ENCODE peak calls at places on chromosomes 7 and 10, in ten cellular contexts. One of them, this sample, is unnamed.

GRCh38 chr10:104067525-104067924 is 18.2 kb downstream of the COL17A1 start:
- DNase-seq in uterus: no peak
- DNase-seq in GM12865: no peak
- DNase-seq in GM13977: no peak
- DNase-seq in CD4-positive, alpha-beta T cell: no peak
- DNase-seq in GM10248: no peak
- DNase-seq in choroid plexus epithelial cell: no peak
- DNase-seq in AG10803: no peak
- DNase-seq in Peyer's patch: no peak
- DNase-seq in astrocyte of the cerebellum: no peak
- DNase-seq in this sample: no peak

GRCh38 chr7:131226116-131226562 is 101.5 kb upstream of the MKLN1 start:
- DNase-seq in uterus: no peak
- DNase-seq in astrocyte of the cerebellum: no peak
- DNase-seq in CD4-positive, alpha-beta T cell: no peak
- DNase-seq in GM12865: no peak
- DNase-seq in GM10248: peak; percentile 35
- DNase-seq in Peyer's patch: no peak
- DNase-seq in GM13977: no peak
- DNase-seq in choroid plexus epithelial cell: peak; percentile 34
- DNase-seq in AG10803: peak; percentile 67
- DNase-seq in this sample: no peak

GRCh38 chr7:30812676-30813075 is 41.5 kb downstream of the MINDY4 start:
- DNase-seq in GM10248: no peak
- DNase-seq in Peyer's patch: no peak
- DNase-seq in CD4-positive, alpha-beta T cell: no peak
- DNase-seq in GM12865: no peak
- DNase-seq in GM13977: no peak
- DNase-seq in choroid plexus epithelial cell: no peak
- DNase-seq in astrocyte of the cerebellum: no peak
- DNase-seq in uterus: no peak
- DNase-seq in AG10803: no peak
- DNase-seq in this sample: no peak

GRCh38 chr10:67827811-67828210 is 10.2 kb downstream of the DNAJC12 start:
- DNase-seq in AG10803: no peak
- DNase-seq in CD4-positive, alpha-beta T cell: no peak
- DNase-seq in Peyer's patch: no peak
- DNase-seq in GM12865: no peak
- DNase-seq in choroid plexus epithelial cell: no peak
- DNase-seq in GM10248: no peak
- DNase-seq in GM13977: no peak
- DNase-seq in uterus: no peak
- DNase-seq in astrocyte of the cerebellum: no peak
- DNase-seq in this sample: no peak

GRCh38 chr10:3805227-3805790 is 20.3 kb upstream of the KLF6 start:
- DNase-seq in uterus: no peak
- DNase-seq in GM12865: peak; percentile 67
- DNase-seq in GM10248: peak; percentile 57
- DNase-seq in AG10803: peak; percentile 97
- DNase-seq in CD4-positive, alpha-beta T cell: no peak
- DNase-seq in Peyer's patch: no peak
- DNase-seq in choroid plexus epithelial cell: peak; percentile 88
- DNase-seq in GM13977: peak; percentile 48
- DNase-seq in astrocyte of the cerebellum: no peak
- DNase-seq in this sample: no peak

GRCh38 chr7:43647314-43647691 is 64.4 kb downstream of the STK17A start:
- DNase-seq in GM13977: no peak
- DNase-seq in AG10803: peak; percentile 82
- DNase-seq in astrocyte of the cerebellum: peak; percentile 81
- DNase-seq in GM10248: no peak
- DNase-seq in Peyer's patch: no peak
- DNase-seq in choroid plexus epithelial cell: peak; percentile 94
- DNase-seq in uterus: peak; percentile 38
- DNase-seq in GM12865: no peak
- DNase-seq in CD4-positive, alpha-beta T cell: no peak
- DNase-seq in this sample: no peak

GRCh38 chr10:55629792-55630490 is 731.1 kb downstream of the ZWINT start:
- DNase-seq in Peyer's patch: no peak
- DNase-seq in choroid plexus epithelial cell: peak; percentile 48
- DNase-seq in GM12865: no peak
- DNase-seq in astrocyte of the cerebellum: peak; percentile 65
- DNase-seq in GM10248: peak; percentile 23
- DNase-seq in AG10803: peak; percentile 21
- DNase-seq in CD4-positive, alpha-beta T cell: no peak
- DNase-seq in uterus: no peak
- DNase-seq in GM13977: peak; percentile 46
- DNase-seq in this sample: peak; percentile 40

GRCh38 chr10:122494833-122495232 is 33.5 kb downstream of the HTRA1 start:
- DNase-seq in choroid plexus epithelial cell: peak; percentile 83
- DNase-seq in astrocyte of the cerebellum: no peak
- DNase-seq in AG10803: peak; percentile 80
- DNase-seq in GM13977: no peak
- DNase-seq in GM12865: no peak
- DNase-seq in CD4-positive, alpha-beta T cell: no peak
- DNase-seq in Peyer's patch: peak; percentile 43
- DNase-seq in uterus: peak; percentile 46
- DNase-seq in GM10248: no peak
- DNase-seq in this sample: no peak

GRCh38 chr7:108581655-108582491 is 12.2 kb downstream of the DNAJB9 start:
- DNase-seq in CD4-positive, alpha-beta T cell: no peak
- DNase-seq in choroid plexus epithelial cell: peak; percentile 52
- DNase-seq in GM10248: no peak
- DNase-seq in Peyer's patch: no peak
- DNase-seq in uterus: no peak
- DNase-seq in astrocyte of the cerebellum: peak; percentile 12
- DNase-seq in GM13977: no peak
- DNase-seq in GM12865: no peak
- DNase-seq in AG10803: peak; percentile 37
- DNase-seq in this sample: no peak

GRCh38 chr10:122487231-122487765 is 25.9 kb downstream of the HTRA1 start:
- DNase-seq in GM10248: no peak
- DNase-seq in GM12865: no peak
- DNase-seq in GM13977: no peak
- DNase-seq in astrocyte of the cerebellum: no peak
- DNase-seq in choroid plexus epithelial cell: peak; percentile 55
- DNase-seq in AG10803: no peak
- DNase-seq in Peyer's patch: no peak
- DNase-seq in uterus: no peak
- DNase-seq in CD4-positive, alpha-beta T cell: no peak
- DNase-seq in this sample: no peak

GRCh38 chr7:150322833-150323681 is at the start of the genes ACTR3C and LRRC61:
- DNase-seq in GM12865: peak; percentile 93
- DNase-seq in AG10803: no peak
- DNase-seq in GM10248: peak; percentile 82
- DNase-seq in astrocyte of the cerebellum: no peak
- DNase-seq in CD4-positive, alpha-beta T cell: peak; percentile 58
- DNase-seq in GM13977: peak; percentile 84
- DNase-seq in Peyer's patch: peak; percentile 81
- DNase-seq in choroid plexus epithelial cell: peak; percentile 15
- DNase-seq in uterus: peak; percentile 44
- DNase-seq in this sample: no peak

GRCh38 chr7:73451780-73452398 is 18.3 kb downstream of the FZD9 start:
- DNase-seq in Peyer's patch: no peak
- DNase-seq in astrocyte of the cerebellum: peak; percentile 46
- DNase-seq in GM13977: peak; percentile 68
- DNase-seq in GM10248: peak; percentile 66
- DNase-seq in AG10803: peak; percentile 59
- DNase-seq in CD4-positive, alpha-beta T cell: no peak
- DNase-seq in uterus: no peak
- DNase-seq in choroid plexus epithelial cell: peak; percentile 85
- DNase-seq in GM12865: peak; percentile 69
- DNase-seq in this sample: no peak

GRCh38 chr10:120217736-120218135 is 239.3 kb upstream of the PLPP4 start:
- DNase-seq in uterus: no peak
- DNase-seq in CD4-positive, alpha-beta T cell: no peak
- DNase-seq in AG10803: no peak
- DNase-seq in GM13977: no peak
- DNase-seq in GM10248: no peak
- DNase-seq in astrocyte of the cerebellum: no peak
- DNase-seq in GM12865: no peak
- DNase-seq in choroid plexus epithelial cell: no peak
- DNase-seq in Peyer's patch: no peak
- DNase-seq in this sample: no peak

GRCh38 chr10:91864744-91865143 is 44.5 kb downstream of the FGFBP3 start:
- DNase-seq in uterus: no peak
- DNase-seq in CD4-positive, alpha-beta T cell: no peak
- DNase-seq in GM10248: no peak
- DNase-seq in Peyer's patch: no peak
- DNase-seq in GM12865: no peak
- DNase-seq in GM13977: no peak
- DNase-seq in astrocyte of the cerebellum: no peak
- DNase-seq in AG10803: no peak
- DNase-seq in choroid plexus epithelial cell: no peak
- DNase-seq in this sample: no peak

GRCh38 chr7:6448943-6449543 is 1.3 kb upstream of the DAGLB start:
- DNase-seq in Peyer's patch: peak; percentile 53
- DNase-seq in uterus: no peak
- DNase-seq in CD4-positive, alpha-beta T cell: no peak
- DNase-seq in choroid plexus epithelial cell: no peak
- DNase-seq in GM13977: no peak
- DNase-seq in AG10803: no peak
- DNase-seq in GM12865: no peak
- DNase-seq in astrocyte of the cerebellum: no peak
- DNase-seq in GM10248: no peak
- DNase-seq in this sample: no peak

GRCh38 chr10:33263453-33263852 is 71.0 kb downstream of the NRP1 start:
- DNase-seq in choroid plexus epithelial cell: peak; percentile 71
- DNase-seq in Peyer's patch: no peak
- DNase-seq in uterus: no peak
- DNase-seq in GM13977: no peak
- DNase-seq in GM10248: no peak
- DNase-seq in astrocyte of the cerebellum: no peak
- DNase-seq in AG10803: peak; percentile 57
- DNase-seq in CD4-positive, alpha-beta T cell: no peak
- DNase-seq in GM12865: no peak
- DNase-seq in this sample: no peak

GRCh38 chr10:17273403-17273802 is 45.4 kb downstream of the VIM start:
- DNase-seq in CD4-positive, alpha-beta T cell: no peak
- DNase-seq in astrocyte of the cerebellum: no peak
- DNase-seq in GM10248: no peak
- DNase-seq in AG10803: peak; percentile 38
- DNase-seq in GM13977: no peak
- DNase-seq in uterus: no peak
- DNase-seq in Peyer's patch: no peak
- DNase-seq in choroid plexus epithelial cell: peak; percentile 65
- DNase-seq in GM12865: no peak
- DNase-seq in this sample: no peak

GRCh38 chr7:17769918-17770317 is 170.4 kb downstream of the SNX13 start:
- DNase-seq in Peyer's patch: no peak
- DNase-seq in GM12865: peak; percentile 81
- DNase-seq in GM13977: peak; percentile 39
- DNase-seq in uterus: peak; percentile 38
- DNase-seq in AG10803: peak; percentile 70
- DNase-seq in GM10248: peak; percentile 45
- DNase-seq in CD4-positive, alpha-beta T cell: peak; percentile 6
- DNase-seq in choroid plexus epithelial cell: peak; percentile 88
- DNase-seq in astrocyte of the cerebellum: peak; percentile 66
- DNase-seq in this sample: peak; percentile 58
- TF ChIP-seq CTCF in Peyer's patch: peak; percentile 57
- TF ChIP-seq CTCF in GM12865: peak; percentile 68
- TF ChIP-seq CTCF in GM13977: peak; percentile 90
- TF ChIP-seq CTCF in uterus: peak; percentile 48
- TF ChIP-seq CTCF in AG10803: peak; percentile 90
- TF ChIP-seq CTCF in GM10248: peak; percentile 86
- TF ChIP-seq CTCF in CD4-positive, alpha-beta T cell: peak; percentile 67
- TF ChIP-seq CTCF in choroid plexus epithelial cell: peak; percentile 91
- TF ChIP-seq CTCF in astrocyte of the cerebellum: peak; percentile 88
- TF ChIP-seq CTCF in this sample: peak; percentile 43

DNA sequence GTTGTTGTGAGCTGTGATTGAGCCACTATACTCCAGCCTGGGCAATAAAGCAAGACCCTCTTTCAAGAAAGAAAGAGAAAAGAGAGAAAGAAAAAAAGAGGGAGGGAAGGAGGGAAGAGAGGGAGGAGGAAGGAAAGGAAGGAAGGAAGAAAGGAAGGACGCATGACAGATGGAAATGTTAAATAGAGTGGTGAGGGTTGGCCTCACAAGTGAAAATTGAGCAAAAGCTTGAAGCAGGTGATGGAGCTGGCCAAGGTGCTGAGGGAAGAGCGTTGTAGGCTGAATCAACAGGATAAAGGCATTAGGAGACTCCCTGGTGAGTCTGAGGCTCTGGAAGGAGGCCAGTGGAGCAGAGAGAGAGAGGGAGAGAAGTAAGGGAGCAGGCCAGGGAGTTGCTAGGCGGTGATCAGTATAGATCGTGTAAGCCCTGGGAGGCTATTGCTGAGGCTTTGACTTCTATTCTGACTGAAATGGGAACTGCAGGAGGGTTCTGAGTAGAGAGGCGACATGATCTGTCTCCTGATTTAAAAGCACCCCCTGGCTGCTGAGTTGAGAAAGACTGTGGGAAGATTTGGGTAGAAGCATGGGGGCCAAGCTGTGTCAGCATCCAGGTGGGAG is 26.5 kb upstream of the TMEM248 start:
- DNase-seq in GM13977: no peak
- DNase-seq in choroid plexus epithelial cell: peak; percentile 79
- DNase-seq in CD4-positive, alpha-beta T cell: no peak
- DNase-seq in astrocyte of the cerebellum: peak; percentile 31
- DNase-seq in uterus: no peak
- DNase-seq in GM10248: no peak
- DNase-seq in GM12865: peak; percentile 26
- DNase-seq in AG10803: peak; percentile 9
- DNase-seq in Peyer's patch: no peak
- DNase-seq in this sample: no peak
- TF ChIP-seq CTCF in GM13977: peak; percentile 28
- TF ChIP-seq CTCF in choroid plexus epithelial cell: peak; percentile 24
- TF ChIP-seq CTCF in CD4-positive, alpha-beta T cell: no peak
- TF ChIP-seq CTCF in astrocyte of the cerebellum: no peak
- TF ChIP-seq CTCF in uterus: no peak
- TF ChIP-seq CTCF in GM10248: peak; percentile 34
- TF ChIP-seq CTCF in GM12865: peak; percentile 21
- TF ChIP-seq CTCF in AG10803: no peak
- TF ChIP-seq CTCF in Peyer's patch: no peak
- TF ChIP-seq CTCF in this sample: no peak

GRCh38 chr7:132899833-132900232 is 182.1 kb downstream of the CHCHD3 start:
- DNase-seq in GM12865: no peak
- DNase-seq in AG10803: no peak
- DNase-seq in Peyer's patch: no peak
- DNase-seq in astrocyte of the cerebellum: no peak
- DNase-seq in GM10248: no peak
- DNase-seq in uterus: no peak
- DNase-seq in choroid plexus epithelial cell: peak; percentile 20
- DNase-seq in CD4-positive, alpha-beta T cell: no peak
- DNase-seq in GM13977: no peak
- DNase-seq in this sample: no peak
- TF ChIP-seq CTCF in GM12865: no peak
- TF ChIP-seq CTCF in AG10803: no peak
- TF ChIP-seq CTCF in Peyer's patch: no peak
- TF ChIP-seq CTCF in astrocyte of the cerebellum: no peak
- TF ChIP-seq CTCF in GM10248: no peak
- TF ChIP-seq CTCF in uterus: no peak
- TF ChIP-seq CTCF in choroid plexus epithelial cell: peak; percentile 41
- TF ChIP-seq CTCF in CD4-positive, alpha-beta T cell: no peak
- TF ChIP-seq CTCF in GM13977: peak; percentile 31
- TF ChIP-seq CTCF in this sample: no peak

DNA sequence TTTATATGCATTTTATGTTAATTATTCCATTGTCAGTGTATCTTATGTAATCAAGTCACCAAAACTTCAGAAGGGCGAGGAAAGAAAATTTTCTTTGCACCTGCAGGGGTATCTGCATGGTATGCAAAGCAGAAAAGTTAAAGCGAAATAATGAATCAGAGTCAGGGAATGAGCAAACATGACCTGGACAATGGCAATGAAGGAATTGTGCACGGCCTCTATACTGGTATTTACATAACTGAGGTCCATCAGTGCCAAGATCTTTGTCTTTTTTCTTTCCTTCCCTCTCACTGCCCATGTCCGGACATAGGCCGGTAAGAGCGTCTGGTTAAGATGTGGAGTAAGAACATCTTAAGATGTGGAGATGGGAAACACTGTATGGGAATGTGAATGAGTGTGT is 14.4 kb upstream of the AKR1C3 start:
- DNase-seq in choroid plexus epithelial cell: no peak
- DNase-seq in GM13977: no peak
- DNase-seq in GM12865: no peak
- DNase-seq in AG10803: no peak
- DNase-seq in uterus: no peak
- DNase-seq in GM10248: no peak
- DNase-seq in CD4-positive, alpha-beta T cell: no peak
- DNase-seq in astrocyte of the cerebellum: no peak
- DNase-seq in Peyer's patch: no peak
- DNase-seq in this sample: no peak
- TF ChIP-seq CTCF in choroid plexus epithelial cell: no peak
- TF ChIP-seq CTCF in GM13977: no peak
- TF ChIP-seq CTCF in GM12865: no peak
- TF ChIP-seq CTCF in AG10803: no peak
- TF ChIP-seq CTCF in uterus: no peak
- TF ChIP-seq CTCF in GM10248: no peak
- TF ChIP-seq CTCF in CD4-positive, alpha-beta T cell: no peak
- TF ChIP-seq CTCF in astrocyte of the cerebellum: no peak
- TF ChIP-seq CTCF in Peyer's patch: no peak
- TF ChIP-seq CTCF in this sample: no peak